ENCODE peak calls at places on chromosomes 7 and 10, in six cellular contexts. E is neuronal stem cell, L is PC-3, W is esophagus squamous epithelium, N is left ventricle myocardium inferior, S is MM.1S. U is an unnamed sample.

GRCh38 chr7:151631968-151632749 is 112.5 kb upstream of the RHEB start:
- DNase-seq in E (peak; percentile 68), L (peak; percentile 85), W (peak; percentile 23), N (peak; percentile 84), S (peak; percentile 95), U (peak; percentile 93)

GRCh38 chr7:27300401-27300800 is 57.8 kb downstream of the EVX1 start:
- DNase-seq in E (no peak), L (peak; percentile 77), W (no peak), N (no peak), S (no peak), U (no peak)

GRCh38 chr7:116534790-116535189 is 10.0 kb downstream of the CAV1 start:
- DNase-seq in E (no peak), L (no peak), W (no peak), N (no peak), S (no peak), U (no peak)

GRCh38 chr10:61708841-61709240 is 46.1 kb downstream of the CABCOCO1 start:
- DNase-seq in E (no peak), L (no peak), W (no peak), N (no peak), S (no peak), U (no peak)

GRCh38 chr10:114642729-114643128 is 15.3 kb downstream of the ABLIM1 start:
- DNase-seq in E (no peak), L (no peak), W (no peak), N (no peak), S (peak; percentile 57), U (no peak)

GRCh38 chr7:78959471-78959870 is 494.0 kb downstream of the MAGI2 start:
- DNase-seq in E (no peak), L (peak; percentile 92), W (no peak), N (no peak), S (no peak), U (no peak)

GRCh38 chr7:96211954-96212353 is 109.9 kb downstream of the SLC25A13 start:
- DNase-seq in E (no peak), L (no peak), W (no peak), N (no peak), S (no peak), U (no peak)

GRCh38 chr7:3141326-3141725 is 97.7 kb upstream of the CARD11 start:
- DNase-seq in E (no peak), L (no peak), W (no peak), N (no peak), S (no peak), U (no peak)

GRCh38 chr7:98745722-98746318 is 124.0 kb downstream of the TMEM130 start:
- DNase-seq in E (peak; percentile 76), L (peak; percentile 81), W (no peak), N (peak; percentile 63), S (peak; percentile 62), U (peak; percentile 91)

GRCh38 chr7:33760146-33760545 is 145.2 kb upstream of the BMPER start:
- DNase-seq in E (no peak), L (no peak), W (no peak), N (no peak), S (no peak), U (no peak)

GRCh38 chr10:55629792-55630490 is 731.1 kb downstream of the ZWINT start:
- DNase-seq in E (peak; percentile 59), L (peak; percentile 78), W (no peak), N (no peak), S (peak; percentile 48), U (peak; percentile 36)

GRCh38 chr10:95196053-95196452 is 2.0 kb downstream of the ACSM6 start:
- DNase-seq in E (peak; percentile 12), L (no peak), W (no peak), N (no peak), S (no peak), U (peak; percentile 40)

GRCh38 chr10:69567920-69568319 is 5.3 kb downstream of the NEUROG3 start:
- DNase-seq in E (peak; percentile 83), L (peak; percentile 81), W (no peak), N (peak; percentile 33), S (peak; percentile 7), U (peak; percentile 83)

GRCh38 chr10:22810643-22811254 is 96.4 kb upstream of the PIP4K2A start:
- DNase-seq in E (peak; percentile 29), L (peak; percentile 14), W (no peak), N (no peak), S (no peak), U (no peak)

GRCh38 chr7:152149363-152149762 is 123.9 kb downstream of the GALNT11 start:
- DNase-seq in E (no peak), L (no peak), W (no peak), N (no peak), S (no peak), U (no peak)

GRCh38 chr10:91617073-91617580 is 15.7 kb downstream of the PPP1R3C start:
- DNase-seq in E (no peak), L (peak; percentile 83), W (no peak), N (no peak), S (no peak), U (no peak)

GRCh38 chr7:25642849-25643248 is 414.6 kb upstream of the NPVF start:
- DNase-seq in E (no peak), L (no peak), W (no peak), N (no peak), S (no peak), U (no peak)

GRCh38 chr10:63331586-63331985 is 134.2 kb downstream of the JMJD1C start:
- DNase-seq in E (no peak), L (no peak), W (no peak), N (no peak), S (no peak), U (no peak)

GRCh38 chr10:69631566-69631965 is 1.5 kb downstream of the FAM241B start:
- DNase-seq in E (no peak), L (no peak), W (no peak), N (no peak), S (no peak), U (no peak)

GRCh38 chr10:62961951-62962523 is 145.9 kb upstream of the EGR2 start:
- DNase-seq in E (no peak), L (peak; percentile 38), W (no peak), N (no peak), S (no peak), U (no peak)

GRCh38 chr7:100413889-100414288 is 14.6 kb downstream of the ZCWPW1 start:
- DNase-seq in E (no peak), L (no peak), W (no peak), N (no peak), S (peak; percentile 67), U (no peak)

GRCh38 chr10:80187465-80188409 is 17.6 kb downstream of the ANXA11 start:
- DNase-seq in E (no peak), L (peak; percentile 47), W (peak; percentile 45), N (no peak), S (peak; percentile 91), U (no peak)

GRCh38 chr10:70890917-70891431 is 2.6 kb upstream of the PCBD1 start:
- DNase-seq in E (no peak), L (no peak), W (no peak), N (peak; percentile 72), S (no peak), U (peak; percentile 73)

GRCh38 chr7:126398851-126399529 is 853.8 kb downstream of the GRM8 start:
- DNase-seq in E (no peak), L (no peak), W (no peak), N (no peak), S (no peak), U (no peak)

GRCh38 chr7:93115796-93116195 is 2.0 kb downstream of the SAMD9 start:
- DNase-seq in E (no peak), L (peak; percentile 81), W (no peak), N (no peak), S (no peak), U (no peak)

DNA sequence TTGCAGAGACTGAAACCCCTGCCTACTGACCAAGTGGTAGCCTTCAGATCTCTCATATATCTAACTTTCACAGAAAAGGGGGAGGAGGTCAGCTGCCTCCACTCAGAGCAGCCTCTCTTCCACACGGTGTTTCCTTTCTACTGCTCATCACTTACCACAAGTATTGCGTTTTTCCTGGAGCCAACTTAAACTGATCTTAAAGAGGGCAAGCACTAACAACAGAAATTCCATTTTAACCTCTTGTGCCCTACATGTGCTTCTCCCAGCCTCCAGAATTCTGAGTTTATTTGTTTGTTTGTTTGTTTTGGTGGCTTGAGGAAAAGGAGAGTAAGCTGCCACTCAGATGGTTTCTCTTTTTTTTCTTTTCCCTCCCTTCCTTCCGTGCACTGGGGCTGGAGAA is 19.1 kb downstream of the SKIDA1 start:
- DNase-seq in E (no peak), L (no peak), W (no peak), N (no peak), S (no peak), U (no peak)
- H3K27ac ChIP-seq in E (peak overlapping the region; percentile 7), L (no peak overlapping the region), W (no peak overlapping the region), N (no peak overlapping the region), S (no peak overlapping the region), U (no peak overlapping the region)

GRCh38 chr7:158366346-158366745 is 221.3 kb downstream of the PTPRN2 start:
- DNase-seq in E (peak; percentile 11), L (no peak), W (no peak), N (no peak), S (no peak), U (no peak)
- H3K27ac ChIP-seq in E (no peak overlapping the region), L (no peak overlapping the region), W (no peak overlapping the region), N (no peak overlapping the region), S (no peak overlapping the region), U (no peak overlapping the region)

GRCh38 chr7:40782836-40783235 is 648.0 kb downstream of the SUGCT start:
- DNase-seq in E (no peak), L (no peak), W (no peak), N (no peak), S (no peak), U (no peak)

GRCh38 chr7:40777913-40778312 is 643.1 kb downstream of the SUGCT start:
- DNase-seq in E (no peak), L (no peak), W (no peak), N (no peak), S (no peak), U (no peak)

GRCh38 chr7:40784176-40784575 is 649.4 kb downstream of the SUGCT start:
- DNase-seq in E (no peak), L (no peak), W (no peak), N (no peak), S (no peak), U (no peak)

GRCh38 chr7:40775877-40776276 is 641.1 kb downstream of the SUGCT start:
- DNase-seq in E (no peak), L (no peak), W (no peak), N (no peak), S (no peak), U (no peak)

GRCh38 chr7:40780431-40780830 is 645.6 kb downstream of the SUGCT start:
- DNase-seq in E (no peak), L (no peak), W (no peak), N (no peak), S (no peak), U (no peak)
- H3K27ac ChIP-seq in E (no peak overlapping the region), L (no peak overlapping the region), W (peak overlapping the region; percentile 49), N (no peak overlapping the region), S (no peak overlapping the region), U (no peak overlapping the region)

DNA sequence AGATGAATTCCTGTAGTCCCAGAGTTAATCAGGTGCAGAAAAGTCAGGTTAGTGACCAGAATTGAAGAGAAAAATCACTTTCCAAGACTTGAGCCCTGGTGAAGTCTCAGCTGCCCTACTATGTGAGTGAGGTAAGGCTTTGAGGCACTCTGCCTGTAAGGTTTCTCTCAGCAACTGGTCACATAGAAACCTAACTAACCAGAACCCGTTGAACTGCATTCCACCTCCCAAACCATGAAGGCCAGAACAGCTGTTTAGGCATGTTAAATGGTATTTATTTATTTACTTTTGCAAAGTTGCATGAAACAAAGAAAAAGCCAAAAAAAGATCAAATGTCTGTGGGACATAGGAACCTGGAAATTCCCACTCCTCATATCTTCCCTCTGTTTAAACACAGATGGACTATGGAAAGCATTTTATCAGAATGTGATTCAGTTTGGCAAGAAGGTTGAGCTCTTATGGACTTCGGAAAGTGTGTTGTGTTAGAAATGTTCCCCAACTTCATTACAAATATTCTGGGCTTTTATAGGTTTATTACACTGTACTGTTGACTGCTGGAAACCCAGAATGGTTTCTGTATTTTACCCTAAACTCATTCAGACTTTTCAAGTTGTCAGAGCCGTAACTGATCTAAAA is 12.8 kb upstream of the GPR85 start:
- DNase-seq in E (no peak), L (peak; percentile 40), W (no peak), N (no peak), S (no peak), U (no peak)
- H3K27ac ChIP-seq in E (no peak overlapping the region), L (no peak overlapping the region), W (peak overlapping the region; percentile 39), N (peak overlapping the region; percentile 31), S (no peak overlapping the region), U (no peak overlapping the region)